ENCODE peak calls at places on chromosomes 3 and 15, in eight cellular contexts. L is aorta; R is fibroblast of pulmonary artery; P is CD8-positive, alpha-beta T cell; E is adrenal gland; I is GM06990; Z is GM23338; G is sigmoid colon. V is an unnamed sample.

GRCh38 chr15:89130194-89130593 is 41.9 kb downstream of the ABHD2 start:
- DNase-seq in L (no peak), R (no peak), P (peak), E (no peak), I (peak), Z (no peak), G (no peak), V (no peak)

GRCh38 chr15:41871175-41871905 is 22.5 kb downstream of the SPTBN5 start:
- DNase-seq in L (no peak), R (no peak), P (no peak), E (no peak), I (no peak), Z (no peak), G (no peak), V (no peak)

GRCh38 chr15:28923726-28924280 is 38.0 kb downstream of the APBA2 start:
- DNase-seq in L (peak), R (no peak), P (no peak), E (no peak), I (no peak), Z (no peak), G (peak), V (no peak)

GRCh38 chr15:38651328-38652038 is 86.9 kb upstream of the RASGRP1 start:
- DNase-seq in L (no peak), R (no peak), P (peak), E (no peak), I (no peak), Z (peak), G (no peak), V (peak)

GRCh38 chr3:36295206-36295760 is 85.0 kb upstream of the STAC start:
- DNase-seq in L (no peak), R (peak), P (no peak), E (no peak), I (no peak), Z (no peak), G (no peak), V (no peak)

GRCh38 chr3:155737844-155738460 is 6.9 kb downstream of the PLCH1 start:
- DNase-seq in L (no peak), R (no peak), P (no peak), E (no peak), I (no peak), Z (peak), G (no peak), V (no peak)

GRCh38 chr15:75431250-75431649 is 20.2 kb downstream of the SIN3A start:
- DNase-seq in L (no peak), R (peak), P (no peak), E (no peak), I (no peak), Z (no peak), G (no peak), V (no peak)

GRCh38 chr15:31598620-31599019 is 272.0 kb downstream of the KLF13 start:
- DNase-seq in L (no peak), R (no peak), P (no peak), E (no peak), I (no peak), Z (peak), G (no peak), V (peak)

GRCh38 chr15:60548101-60548500 is 69.2 kb upstream of the ICE2 start:
- DNase-seq in L (no peak), R (no peak), P (peak), E (no peak), I (peak), Z (no peak), G (no peak), V (no peak)

GRCh38 chr15:59296181-59296617 is 76.5 kb downstream of the MYO1E start:
- DNase-seq in L (no peak), R (peak), P (no peak), E (no peak), I (no peak), Z (no peak), G (no peak), V (no peak)

GRCh38 chr3:35594739-35595138 is 44.6 kb upstream of the ARPP21 start:
- DNase-seq in L (no peak), R (no peak), P (no peak), E (no peak), I (no peak), Z (no peak), G (no peak), V (no peak)

GRCh38 chr15:29470311-29470710 is 200.7 kb upstream of the NSMCE3 start:
- DNase-seq in L (no peak), R (no peak), P (no peak), E (no peak), I (no peak), Z (no peak), G (no peak), V (peak)

GRCh38 chr15:64453689-64454037 is 6.7 kb upstream of the ZNF609 start:
- DNase-seq in L (no peak), R (no peak), P (no peak), E (no peak), I (no peak), Z (no peak), G (no peak), V (no peak)

GRCh38 chr3:171145866-171146265 is 119.3 kb upstream of the SLC2A2 start:
- DNase-seq in L (no peak), R (no peak), P (no peak), E (no peak), I (no peak), Z (no peak), G (no peak), V (no peak)

GRCh38 chr15:39204031-39204430 is 376.8 kb upstream of the THBS1 start:
- DNase-seq in L (no peak), R (peak), P (no peak), E (no peak), I (no peak), Z (no peak), G (no peak), V (peak)

GRCh38 chr3:11603628-11604027 is 40.1 kb downstream of the VGLL4 start:
- DNase-seq in L (peak), R (peak), P (no peak), E (no peak), I (no peak), Z (no peak), G (peak), V (no peak)

GRCh38 chr3:58064923-58065638 is 56.9 kb downstream of the FLNB start:
- DNase-seq in L (no peak), R (no peak), P (no peak), E (no peak), I (no peak), Z (no peak), G (no peak), V (no peak)

GRCh38 chr15:64842986-64843561 is 1.4 kb downstream of the PLEKHO2 start:
- DNase-seq in L (peak), R (peak), P (no peak), E (peak), I (no peak), Z (no peak), G (peak), V (no peak)

GRCh38 chr15:89898628-89899302 is 5.0 kb upstream of the AP3S2 start:
- DNase-seq in L (no peak), R (peak), P (peak), E (no peak), I (no peak), Z (peak), G (no peak), V (peak)

GRCh38 chr3:33636125-33636855 is 81.8 kb downstream of the CLASP2 start:
- DNase-seq in L (no peak), R (peak), P (no peak), E (no peak), I (no peak), Z (peak), G (no peak), V (peak)

GRCh38 chr3:148205945-148206845 is 491.5 kb upstream of the AGTR1 start:
- DNase-seq in L (no peak), R (peak), P (no peak), E (no peak), I (no peak), Z (no peak), G (no peak), V (no peak)

GRCh38 chr15:51780636-51781035 is 29.2 kb downstream of the TMOD2 start:
- DNase-seq in L (no peak), R (peak), P (no peak), E (no peak), I (no peak), Z (no peak), G (no peak), V (peak)

GRCh38 chr15:67833504-67834248 is 6.2 kb downstream of the RNU6-1 start:
- DNase-seq in L (peak), R (peak), P (peak), E (peak), I (peak), Z (peak), G (peak), V (no peak)

GRCh38 chr15:45634442-45635190 is at the start of gene SQOR:
- DNase-seq in L (peak), R (peak), P (peak), E (peak), I (peak), Z (peak), G (peak), V (peak)

GRCh38 chr15:45638641-45639040 is 3.8 kb downstream of the SQOR start:
- DNase-seq in L (no peak), R (no peak), P (no peak), E (no peak), I (no peak), Z (no peak), G (no peak), V (peak)

GRCh38 chr15:45635191-45635638 is 386 bp downstream of the SQOR start:
- DNase-seq in L (peak), R (peak), P (peak), E (peak), I (no peak), Z (peak), G (peak), V (no peak)

GRCh38 chr15:45635763-45636292 is 999 bp downstream of the SQOR start:
- DNase-seq in L (no peak), R (no peak), P (no peak), E (no peak), I (no peak), Z (no peak), G (no peak), V (no peak)

GRCh38 chr15:45637552-45638033 is 2.8 kb downstream of the SQOR start:
- DNase-seq in L (peak), R (peak), P (peak), E (peak), I (peak), Z (no peak), G (peak), V (peak)
- H3K4me3 ChIP-seq in L (peak), R (peak), P (peak), E (no peak), I (peak), Z (no peak), G (peak), V (peak)

GRCh38 chr15:83747718-83748110 is 93.8 kb downstream of the ADAMTSL3 start:
- DNase-seq in L (no peak), R (no peak), P (no peak), E (no peak), I (no peak), Z (no peak), G (no peak), V (no peak)
- H3K4me3 ChIP-seq in L (peak), R (no peak), P (no peak), E (no peak), I (no peak), Z (no peak), G (peak), V (no peak)

GRCh38 chr3:127630811-127631714 is 2.1 kb downstream of the PODXL2 start:
- DNase-seq in L (peak), R (no peak), P (no peak), E (no peak), I (no peak), Z (no peak), G (no peak), V (no peak)

GRCh38 chr3:127628788-127629456 is at the start of gene PODXL2:
- DNase-seq in L (peak), R (peak), P (no peak), E (peak), I (peak), Z (peak), G (no peak), V (no peak)

GRCh38 chr3:127629462-127630403 is 748 bp downstream of the PODXL2 start:
- DNase-seq in L (peak), R (no peak), P (peak), E (peak), I (peak), Z (no peak), G (no peak), V (no peak)

GRCh38 chr3:127632035-127632434 is 3.0 kb downstream of the PODXL2 start:
- DNase-seq in L (peak), R (no peak), P (no peak), E (no peak), I (no peak), Z (no peak), G (no peak), V (no peak)

GRCh38 chr3:127628426-127628787 is 578 bp upstream of the PODXL2 start:
- DNase-seq in L (no peak), R (no peak), P (no peak), E (no peak), I (no peak), Z (no peak), G (no peak), V (no peak)
- H3K4me3 ChIP-seq in L (no peak), R (no peak), P (no peak), E (no peak), I (no peak), Z (no peak), G (no peak), V (no peak)

GRCh38 chr3:126834596-126835471 is 130.8 kb downstream of the CHCHD6 start:
- DNase-seq in L (no peak), R (no peak), P (no peak), E (no peak), I (no peak), Z (no peak), G (peak), V (no peak)
- H3K4me3 ChIP-seq in L (no peak), R (no peak), P (no peak), E (no peak), I (no peak), Z (no peak), G (no peak), V (no peak)

DNA sequence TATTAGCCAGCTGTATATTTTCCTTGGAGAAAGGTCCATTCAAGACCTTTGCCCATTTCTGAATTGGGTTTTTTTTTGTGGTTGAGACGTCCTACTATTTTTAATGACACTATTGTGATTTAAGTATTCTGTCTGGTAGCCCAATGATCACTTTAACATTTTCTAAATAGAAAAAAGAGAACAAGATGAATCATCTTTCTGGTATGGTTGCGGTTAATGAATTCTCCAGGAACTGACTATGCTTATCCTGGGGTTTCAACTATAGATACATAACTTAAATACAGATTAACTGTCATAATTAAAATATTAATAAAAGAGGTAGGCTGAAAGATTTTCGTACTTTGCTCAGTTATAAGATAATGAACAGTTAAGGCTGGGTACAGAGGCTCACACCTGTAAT is 51.9 kb downstream of the PBRM1 start:
- DNase-seq in L (no peak), R (no peak), P (no peak), E (no peak), I (no peak), Z (no peak), G (no peak), V (no peak)
- H3K4me3 ChIP-seq in L (no peak), R (no peak), P (no peak), E (no peak), I (no peak), Z (no peak), G (no peak), V (no peak)

GRCh38 chr3:159763466-159764210 is 225.0 kb upstream of the IL12A start:
- DNase-seq in L (peak), R (peak), P (no peak), E (peak), I (peak), Z (peak), G (peak), V (peak)

GRCh38 chr3:159765025-159765859 is 223.4 kb upstream of the IL12A start:
- DNase-seq in L (peak), R (peak), P (no peak), E (peak), I (no peak), Z (peak), G (peak), V (peak)

GRCh38 chr3:159765860-159766294 is 222.8 kb upstream of the IL12A start:
- DNase-seq in L (no peak), R (no peak), P (no peak), E (no peak), I (no peak), Z (no peak), G (peak), V (peak)

GRCh38 chr3:159764211-159765024 is 224.2 kb upstream of the IL12A start:
- DNase-seq in L (no peak), R (peak), P (no peak), E (no peak), I (peak), Z (no peak), G (peak), V (peak)

DNA sequence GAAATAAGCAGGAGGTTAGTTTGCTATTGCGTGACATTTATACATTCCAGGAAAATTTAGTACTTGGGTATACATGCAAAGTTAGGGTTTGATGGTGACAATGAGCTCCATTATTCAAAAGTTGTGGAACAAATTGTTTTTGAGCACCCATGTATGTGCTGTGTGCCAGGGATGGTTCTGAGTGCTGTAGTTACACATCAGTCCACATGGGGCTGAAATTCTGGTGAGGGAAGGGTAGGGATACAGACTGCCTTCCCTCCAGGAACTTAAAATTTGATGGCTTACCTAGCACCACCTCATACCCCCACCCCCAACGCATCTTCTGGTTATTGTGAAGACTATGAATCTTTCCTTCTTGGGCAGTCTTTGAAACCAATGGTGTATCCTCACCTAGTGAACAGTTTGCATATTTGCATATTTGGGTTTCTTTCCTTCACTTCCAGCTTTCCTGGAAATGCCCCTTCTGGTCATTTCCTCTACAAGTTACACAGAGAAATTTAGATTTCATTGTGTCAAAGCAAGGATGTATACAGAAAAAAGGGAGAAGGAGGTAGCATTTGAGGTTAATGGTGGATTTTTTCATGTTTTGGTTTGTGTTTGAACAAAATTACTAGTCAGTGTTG is 222.0 kb upstream of the IL12A start:
- DNase-seq in L (no peak), R (peak), P (no peak), E (no peak), I (no peak), Z (peak), G (no peak), V (peak)
- H3K4me3 ChIP-seq in L (peak), R (no peak), P (no peak), E (no peak), I (no peak), Z (peak), G (peak), V (no peak)

GRCh38 chr15:96336643-96337353 is 6.3 kb downstream of the NR2F2 start:
- DNase-seq in L (no peak), R (peak), P (no peak), E (peak), I (no peak), Z (peak), G (no peak), V (no peak)
- H3K4me3 ChIP-seq in L (peak), R (peak), P (no peak), E (no peak), I (peak), Z (peak), G (peak), V (peak)

DNA sequence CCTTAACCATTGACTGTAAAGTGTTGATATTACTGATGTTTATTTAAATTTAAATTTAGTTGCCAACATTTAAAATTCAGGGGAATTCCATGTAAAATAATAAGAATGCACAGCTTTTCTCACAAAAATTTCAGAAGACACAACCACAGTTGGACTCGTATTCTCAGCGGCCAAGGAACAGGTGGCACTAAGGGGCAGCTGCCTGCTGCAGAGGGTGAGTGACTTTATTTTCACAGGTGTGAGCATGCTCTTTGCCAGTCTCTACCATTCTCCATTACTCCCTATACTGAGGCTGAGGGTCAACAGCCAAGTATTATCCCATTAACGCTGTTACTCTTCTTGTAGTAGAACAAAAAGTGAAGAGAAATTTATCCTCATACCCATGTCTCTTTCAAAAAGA is 92.1 kb upstream of the GADL1 start:
- DNase-seq in L (no peak), R (no peak), P (no peak), E (no peak), I (no peak), Z (no peak), G (no peak), V (no peak)
- H3K4me3 ChIP-seq in L (no peak), R (no peak), P (no peak), E (no peak), I (no peak), Z (no peak), G (no peak), V (no peak)

V was measured in bronchial epithelial cell.